ENCODE peak calls at places on chromosomes 3 and 15, in eight cellular contexts. K is mammary epithelial cell, T is transverse colon, X is A549, V is stomach, W is uterus, F is lower lobe of right lung, O is right atrium auricular region. L is an unnamed sample.
A peak's percentile ranks its signal among the peaks of the same experiment; 100 is the strongest.

GRCh38 chr15:91529534-91529933 is 324.0 kb upstream of the SLCO3A1 start:
- DNase-seq in O (no peak), W (no peak), K (no peak), F (no peak), T (no peak), V (no peak), X (no peak), L (no peak)

GRCh38 chr15:76311071-76311956 is at the start of gene ETFA:
- DNase-seq in W (peak; percentile 95), X (peak; percentile 100), O (peak; percentile 98), T (peak; percentile 98), F (peak; percentile 99), K (peak; percentile 92), V (peak; percentile 98), L (peak; percentile 98)

GRCh38 chr15:68561146-68561545 is 17.6 kb upstream of the CORO2B start:
- DNase-seq in X (no peak), V (no peak), O (no peak), F (no peak), T (no peak), K (no peak), W (peak; percentile 12), L (no peak)

GRCh38 chr15:101308604-101309435 is 13.8 kb upstream of the SNRPA1 start:
- DNase-seq in K (no peak), W (no peak), X (no peak), V (peak; percentile 20), T (no peak), F (peak; percentile 36), O (no peak), L (no peak)

GRCh38 chr3:27666708-27667107 is 55.4 kb downstream of the EOMES start:
- DNase-seq in V (no peak), F (peak; percentile 87), X (no peak), W (peak; percentile 18), K (no peak), O (peak; percentile 72), T (peak; percentile 49), L (no peak)

GRCh38 chr3:11582123-11582968 is 61.4 kb downstream of the VGLL4 start:
- DNase-seq in T (peak; percentile 52), O (peak; percentile 85), K (peak; percentile 63), W (peak; percentile 86), F (no peak), X (no peak), V (peak; percentile 68), L (no peak)

GRCh38 chr15:40279437-40280141 is 3.3 kb downstream of the ANKRD63 start:
- DNase-seq in T (peak; percentile 74), F (peak; percentile 85), K (peak; percentile 51), X (peak; percentile 48), V (peak; percentile 80), W (peak; percentile 59), O (peak; percentile 71), L (peak; percentile 85)

GRCh38 chr15:45340429-45340828 is 37.9 kb downstream of the GATM start:
- DNase-seq in W (no peak), X (no peak), F (no peak), K (no peak), O (no peak), T (no peak), V (no peak), L (no peak)

GRCh38 chr3:189641776-189642175 is 10.6 kb downstream of the TP63 start:
- DNase-seq in F (no peak), V (no peak), O (no peak), T (no peak), K (peak; percentile 68), W (no peak), X (no peak), L (no peak)

GRCh38 chr3:9870978-9871377 is 9.1 kb downstream of the CIDEC start:
- DNase-seq in X (no peak), T (no peak), V (no peak), K (peak; percentile 57), W (no peak), F (no peak), O (no peak), L (no peak)

GRCh38 chr3:169323580-169324453 is 339.7 kb downstream of the MECOM start:
- DNase-seq in X (no peak), O (peak; percentile 63), W (no peak), V (no peak), F (no peak), T (no peak), K (peak; percentile 33), L (no peak)

GRCh38 chr3:47057212-47057671 is 77.8 kb downstream of the NBEAL2 start:
- DNase-seq in X (no peak), O (no peak), T (no peak), W (no peak), F (no peak), K (peak; percentile 38), V (no peak), L (no peak)

GRCh38 chr15:55587321-55588069 is 650 bp downstream of the PYGO1 start:
- DNase-seq in V (no peak), W (peak; percentile 27), X (peak; percentile 75), K (peak; percentile 21), O (no peak), F (peak; percentile 55), T (peak; percentile 7), L (peak; percentile 64)

GRCh38 chr3:69357196-69357595 is 28.7 kb downstream of the FRMD4B start:
- DNase-seq in F (no peak), O (no peak), T (no peak), X (no peak), W (no peak), V (no peak), K (peak; percentile 57), L (no peak)

GRCh38 chr3:69352305-69353087 is 33.4 kb downstream of the FRMD4B start:
- DNase-seq in W (no peak), K (no peak), O (no peak), T (no peak), V (no peak), X (no peak), F (no peak), L (no peak)

GRCh38 chr3:69354948-69355347 is 30.9 kb downstream of the FRMD4B start:
- DNase-seq in O (no peak), X (no peak), W (no peak), F (no peak), K (peak; percentile 52), V (no peak), T (no peak), L (no peak)

GRCh38 chr3:69353088-69353478 is 32.8 kb downstream of the FRMD4B start:
- DNase-seq in V (no peak), K (no peak), O (no peak), T (no peak), F (no peak), X (no peak), W (no peak), L (no peak)

DNA sequence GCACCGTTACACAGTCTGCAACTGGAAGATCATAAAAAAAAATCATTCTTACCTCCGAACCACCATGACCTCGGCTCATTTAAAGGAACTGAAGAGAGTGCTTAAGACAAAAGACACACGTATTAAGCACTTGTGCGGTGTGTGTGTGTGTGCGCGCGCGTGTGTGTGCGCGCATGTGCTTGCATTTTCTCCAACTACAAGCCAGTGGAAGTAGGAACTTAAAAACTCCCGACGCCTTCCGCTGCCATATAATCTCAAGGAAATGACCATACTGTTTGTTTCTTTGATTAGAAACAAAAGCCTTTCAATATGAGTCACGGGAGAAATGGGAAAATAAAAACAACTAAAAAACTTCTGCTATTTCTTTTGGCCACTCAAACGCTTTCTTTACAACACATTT is 32.4 kb downstream of the FRMD4B start:
- DNase-seq in W (peak; percentile 32), F (peak; percentile 74), V (no peak), O (no peak), T (no peak), X (no peak), K (no peak), L (no peak)
- H3K4me3 ChIP-seq in W (peak overlapping the region; percentile 5), F (peak overlapping the region; percentile 37), V (peak overlapping the region; percentile 9), O (peak overlapping the region; percentile 13), T (no peak overlapping the region), X (no peak overlapping the region), K (no peak overlapping the region), L (no peak overlapping the region)

DNA sequence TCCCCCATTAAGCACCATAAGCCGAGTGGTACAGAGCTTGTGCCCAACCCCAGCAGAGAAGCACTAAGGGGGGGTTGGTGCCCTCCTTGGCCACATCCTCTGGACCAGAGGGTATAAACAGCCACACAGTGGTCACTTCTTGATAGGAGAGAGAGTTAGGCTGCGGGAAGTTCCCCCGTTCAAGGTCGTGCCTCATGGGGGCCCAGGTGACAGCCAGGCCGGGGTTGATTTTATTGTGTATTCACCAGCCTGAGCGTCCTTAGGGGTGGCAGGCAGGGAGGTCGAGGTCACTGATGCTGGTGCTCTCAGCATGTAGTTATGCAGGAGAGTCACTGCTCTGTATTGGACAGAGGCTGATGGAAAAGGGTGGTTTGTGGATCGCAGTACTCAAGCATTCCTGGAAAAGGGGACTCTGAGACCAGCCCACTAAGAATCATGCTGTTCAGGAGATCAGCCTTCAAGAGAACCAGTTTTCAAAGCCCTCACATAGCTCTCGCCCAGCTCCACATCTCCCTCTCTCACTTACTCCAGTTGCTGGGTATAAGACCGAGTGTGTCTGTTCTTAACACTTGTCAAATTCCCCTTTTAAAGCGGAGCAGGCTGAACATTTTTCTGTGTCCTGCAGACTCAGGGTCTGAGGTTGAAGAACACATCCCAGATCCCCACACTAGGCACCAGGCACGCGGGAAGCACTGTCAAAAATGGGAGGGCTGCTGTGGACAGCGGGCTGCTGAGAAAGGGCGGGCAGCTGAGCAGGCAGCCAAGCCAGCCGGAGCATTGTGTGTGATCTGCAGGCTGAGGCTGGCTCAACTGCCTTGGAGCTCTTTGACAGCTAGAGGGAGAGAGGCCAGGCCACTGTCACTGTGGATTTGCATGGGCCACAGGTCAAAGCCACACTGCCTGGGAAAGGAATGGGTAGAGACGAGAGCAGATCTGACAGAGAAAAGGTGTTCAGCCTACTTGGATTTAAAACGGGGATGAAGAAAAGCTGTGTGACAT is 279.3 kb upstream of the LRRFIP2 start:
- DNase-seq in K (no peak), X (no peak), F (peak; percentile 65), V (peak; percentile 41), O (peak; percentile 88), W (peak; percentile 42), T (peak; percentile 40), L (peak; percentile 67)
- TF ChIP-seq CTCF in K (no peak), X (no peak), F (peak; percentile 34), V (no peak), O (peak; percentile 58), W (no peak), T (peak; percentile 6), L (peak; percentile 69)

DNA sequence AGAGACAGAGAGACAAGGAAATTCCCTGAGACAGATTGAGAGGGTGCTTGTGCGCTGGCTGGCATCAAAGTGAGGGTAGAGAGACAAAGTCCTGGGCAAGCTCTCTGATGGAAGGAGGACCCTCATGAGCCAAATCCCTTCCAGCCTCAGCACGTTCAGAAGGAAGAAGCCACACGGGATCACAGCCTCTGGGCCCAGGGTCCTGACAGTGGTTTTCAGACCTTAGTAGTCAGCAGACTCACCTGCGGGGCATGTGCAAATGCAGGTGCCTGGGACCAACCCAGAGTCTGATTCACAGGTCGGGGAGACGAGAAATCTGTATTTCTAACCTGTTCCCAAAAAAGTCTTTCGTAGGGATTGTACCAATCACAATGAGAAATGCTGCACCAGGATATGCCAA is 15.2 kb upstream of the KY start:
- DNase-seq in O (no peak), K (no peak), V (no peak), F (no peak), T (no peak), W (no peak), X (no peak), L (no peak)
- H3K4me1 ChIP-seq in O (no peaks in the 10 kb centered on the region), K (peaks cover 9% of the 10 kb centered on the region), V (no peaks in the 10 kb centered on the region), F (no peaks in the 10 kb centered on the region), T (no peaks in the 10 kb centered on the region), W (no peaks in the 10 kb centered on the region), X (no peaks in the 10 kb centered on the region), L (no peaks in the 10 kb centered on the region)

DNA sequence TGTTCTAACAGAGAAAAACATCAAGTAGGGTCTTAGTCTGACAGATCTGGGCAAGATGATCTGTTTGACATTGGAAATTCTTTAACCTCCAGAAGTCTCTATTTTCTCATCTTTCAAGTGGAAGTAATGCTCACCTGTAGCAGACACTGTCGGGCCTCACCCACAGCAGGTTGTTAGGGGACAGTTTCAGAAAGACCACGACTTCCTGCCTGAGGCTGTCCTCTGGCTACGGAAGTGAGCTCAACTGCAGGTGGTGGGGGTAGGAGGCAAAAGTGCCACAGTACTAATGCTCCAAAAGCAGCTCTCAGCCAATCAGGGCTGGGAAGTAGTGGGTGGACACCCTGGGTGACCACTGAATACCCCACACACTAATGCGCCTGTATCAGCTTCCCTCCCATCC is 111.4 kb upstream of the TOPAZ1 start:
- DNase-seq in O (no peak), F (no peak), V (no peak), W (no peak), K (no peak), X (no peak), T (peak; percentile 21), L (no peak)
- H3K4me3 ChIP-seq in O (no peak overlapping the region), F (no peak overlapping the region), V (no peak overlapping the region), W (no peak overlapping the region), K (no peak overlapping the region), X (no peak overlapping the region), T (no peak overlapping the region), L (no peak overlapping the region)

L was measured in Caco-2.